ENCODE peak calls at places on chromosome 4, in ten cellular contexts. One of them, this sample, is unnamed.

GRCh38 chr4:26812049-26812729 is 48.5 kb upstream of the STIM2 start:
- DNase-seq in PC-9: no peak
- DNase-seq in IMR-90: no peak
- DNase-seq in CD4-positive, alpha-beta T cell: no peak
- DNase-seq in AG10803: no peak
- DNase-seq in upper lobe of right lung: no peak
- DNase-seq in NCI-H1092 treated with DMSO at 0.1 percent for 48 hours: no peak
- DNase-seq in LoVo: no peak
- DNase-seq in ELR: peak
- DNase-seq in stimulated activated CD4-positive, alpha-beta T cell treated with anti-CD3 and anti-CD28 coated beads, Interleukin-2, amount 100 ng/mL, for 48 hours: no peak
- DNase-seq in this sample: no peak

GRCh38 chr4:166972071-166972470 is 262.2 kb downstream of the SPOCK3 start:
- DNase-seq in IMR-90: no peak
- DNase-seq in NCI-H1092 treated with DMSO at 0.1 percent for 48 hours: no peak
- DNase-seq in stimulated activated CD4-positive, alpha-beta T cell treated with anti-CD3 and anti-CD28 coated beads, Interleukin-2, amount 100 ng/mL, for 48 hours: no peak
- DNase-seq in ELR: peak
- DNase-seq in LoVo: no peak
- DNase-seq in AG10803: no peak
- DNase-seq in upper lobe of right lung: no peak
- DNase-seq in PC-9: peak
- DNase-seq in CD4-positive, alpha-beta T cell: no peak
- DNase-seq in this sample: no peak

GRCh38 chr4:69321153-69321729 is 41.0 kb downstream of the UGT2B28 start:
- DNase-seq in stimulated activated CD4-positive, alpha-beta T cell treated with anti-CD3 and anti-CD28 coated beads, Interleukin-2, amount 100 ng/mL, for 48 hours: no peak
- DNase-seq in IMR-90: no peak
- DNase-seq in upper lobe of right lung: peak
- DNase-seq in PC-9: no peak
- DNase-seq in ELR: no peak
- DNase-seq in AG10803: no peak
- DNase-seq in NCI-H1092 treated with DMSO at 0.1 percent for 48 hours: peak
- DNase-seq in CD4-positive, alpha-beta T cell: no peak
- DNase-seq in LoVo: no peak
- DNase-seq in this sample: no peak

GRCh38 chr4:59381591-59381990 is 1818.5 kb upstream of the ADGRL3 start:
- DNase-seq in AG10803: no peak
- DNase-seq in stimulated activated CD4-positive, alpha-beta T cell treated with anti-CD3 and anti-CD28 coated beads, Interleukin-2, amount 100 ng/mL, for 48 hours: no peak
- DNase-seq in upper lobe of right lung: no peak
- DNase-seq in IMR-90: no peak
- DNase-seq in CD4-positive, alpha-beta T cell: no peak
- DNase-seq in LoVo: no peak
- DNase-seq in PC-9: no peak
- DNase-seq in ELR: peak
- DNase-seq in NCI-H1092 treated with DMSO at 0.1 percent for 48 hours: no peak
- DNase-seq in this sample: no peak

GRCh38 chr4:7863911-7864681 is 75.6 kb downstream of the AFAP1 start:
- DNase-seq in stimulated activated CD4-positive, alpha-beta T cell treated with anti-CD3 and anti-CD28 coated beads, Interleukin-2, amount 100 ng/mL, for 48 hours: no peak
- DNase-seq in IMR-90: peak
- DNase-seq in ELR: no peak
- DNase-seq in upper lobe of right lung: no peak
- DNase-seq in NCI-H1092 treated with DMSO at 0.1 percent for 48 hours: no peak
- DNase-seq in CD4-positive, alpha-beta T cell: no peak
- DNase-seq in AG10803: no peak
- DNase-seq in LoVo: no peak
- DNase-seq in PC-9: no peak
- DNase-seq in this sample: no peak

GRCh38 chr4:6548201-6548881 is 26.6 kb upstream of the MAN2B2 start:
- DNase-seq in stimulated activated CD4-positive, alpha-beta T cell treated with anti-CD3 and anti-CD28 coated beads, Interleukin-2, amount 100 ng/mL, for 48 hours: no peak
- DNase-seq in NCI-H1092 treated with DMSO at 0.1 percent for 48 hours: peak
- DNase-seq in AG10803: peak
- DNase-seq in LoVo: no peak
- DNase-seq in CD4-positive, alpha-beta T cell: no peak
- DNase-seq in upper lobe of right lung: no peak
- DNase-seq in PC-9: peak
- DNase-seq in ELR: peak
- DNase-seq in IMR-90: peak
- DNase-seq in this sample: no peak

GRCh38 chr4:51862199-51862598 is 19.2 kb downstream of the DCUN1D4 start:
- DNase-seq in upper lobe of right lung: no peak
- DNase-seq in CD4-positive, alpha-beta T cell: no peak
- DNase-seq in AG10803: no peak
- DNase-seq in LoVo: no peak
- DNase-seq in ELR: no peak
- DNase-seq in NCI-H1092 treated with DMSO at 0.1 percent for 48 hours: no peak
- DNase-seq in PC-9: no peak
- DNase-seq in stimulated activated CD4-positive, alpha-beta T cell treated with anti-CD3 and anti-CD28 coated beads, Interleukin-2, amount 100 ng/mL, for 48 hours: no peak
- DNase-seq in IMR-90: no peak
- DNase-seq in this sample: no peak

GRCh38 chr4:135267148-135267878 is 1065.7 kb upstream of the PABPC4L start:
- DNase-seq in NCI-H1092 treated with DMSO at 0.1 percent for 48 hours: no peak
- DNase-seq in CD4-positive, alpha-beta T cell: no peak
- DNase-seq in upper lobe of right lung: no peak
- DNase-seq in ELR: peak
- DNase-seq in IMR-90: no peak
- DNase-seq in stimulated activated CD4-positive, alpha-beta T cell treated with anti-CD3 and anti-CD28 coated beads, Interleukin-2, amount 100 ng/mL, for 48 hours: no peak
- DNase-seq in AG10803: no peak
- DNase-seq in LoVo: no peak
- DNase-seq in PC-9: no peak
- DNase-seq in this sample: no peak

GRCh38 chr4:242121-242848 is 63.0 kb downstream of the ZNF732 start:
- DNase-seq in AG10803: peak
- DNase-seq in PC-9: peak
- DNase-seq in NCI-H1092 treated with DMSO at 0.1 percent for 48 hours: peak
- DNase-seq in LoVo: peak
- DNase-seq in IMR-90: peak
- DNase-seq in ELR: peak
- DNase-seq in CD4-positive, alpha-beta T cell: peak
- DNase-seq in stimulated activated CD4-positive, alpha-beta T cell treated with anti-CD3 and anti-CD28 coated beads, Interleukin-2, amount 100 ng/mL, for 48 hours: peak
- DNase-seq in upper lobe of right lung: peak
- DNase-seq in this sample: no peak

GRCh38 chr4:173214661-173215060 is 46.0 kb downstream of the GALNT7 start:
- DNase-seq in CD4-positive, alpha-beta T cell: no peak
- DNase-seq in upper lobe of right lung: no peak
- DNase-seq in IMR-90: peak
- DNase-seq in stimulated activated CD4-positive, alpha-beta T cell treated with anti-CD3 and anti-CD28 coated beads, Interleukin-2, amount 100 ng/mL, for 48 hours: no peak
- DNase-seq in AG10803: peak
- DNase-seq in ELR: no peak
- DNase-seq in NCI-H1092 treated with DMSO at 0.1 percent for 48 hours: peak
- DNase-seq in LoVo: no peak
- DNase-seq in PC-9: no peak
- DNase-seq in this sample: no peak

GRCh38 chr4:114649908-114650307 is 51.3 kb downstream of the UGT8 start:
- DNase-seq in AG10803: no peak
- DNase-seq in IMR-90: no peak
- DNase-seq in CD4-positive, alpha-beta T cell: no peak
- DNase-seq in upper lobe of right lung: no peak
- DNase-seq in stimulated activated CD4-positive, alpha-beta T cell treated with anti-CD3 and anti-CD28 coated beads, Interleukin-2, amount 100 ng/mL, for 48 hours: no peak
- DNase-seq in LoVo: no peak
- DNase-seq in PC-9: no peak
- DNase-seq in NCI-H1092 treated with DMSO at 0.1 percent for 48 hours: no peak
- DNase-seq in ELR: no peak
- DNase-seq in this sample: no peak

GRCh38 chr4:149825336-149825735 is 9.7 kb upstream of the IQCM start:
- DNase-seq in stimulated activated CD4-positive, alpha-beta T cell treated with anti-CD3 and anti-CD28 coated beads, Interleukin-2, amount 100 ng/mL, for 48 hours: no peak
- DNase-seq in LoVo: no peak
- DNase-seq in PC-9: no peak
- DNase-seq in AG10803: no peak
- DNase-seq in CD4-positive, alpha-beta T cell: no peak
- DNase-seq in NCI-H1092 treated with DMSO at 0.1 percent for 48 hours: no peak
- DNase-seq in ELR: peak
- DNase-seq in IMR-90: no peak
- DNase-seq in upper lobe of right lung: no peak
- DNase-seq in this sample: no peak

This sample was measured in osteocyte.